ENCODE peak calls at places on chromosomes 13 and 19, in five cellular contexts. G is AG09309; B is vagina; A is activated CD8-positive, alpha-beta memory T cell treated with anti-CD3 and anti-CD28 coated beads for 4 hours; E is naive thymus-derived CD4-positive, alpha-beta T cell. N is an unnamed sample.

GRCh38 chr13:29774830-29775229 is 75.6 kb downstream of the UBL3 start:
- DNase-seq in G (no peak), B (no peak), A (no peak), E (no peak), N (no peak)

GRCh38 chr19:13212759-13213330 is 62.6 kb downstream of the IER2 start:
- DNase-seq in G (no peak), B (no peak), A (peak), E (peak), N (peak)

GRCh38 chr19:15433519-15434069 is 14.8 kb upstream of the AKAP8L start:
- DNase-seq in G (no peak), B (no peak), A (no peak), E (no peak), N (no peak)

GRCh38 chr19:2775556-2776430 is 7.3 kb downstream of the SGTA start:
- DNase-seq in G (no peak), B (no peak), A (peak), E (peak), N (peak)

GRCh38 chr19:12834976-12835757 is 788 bp upstream of the RTBDN start:
- DNase-seq in G (no peak), B (no peak), A (no peak), E (no peak), N (no peak)

GRCh38 chr19:17915940-17916593 is 16.7 kb upstream of the CCDC124 start:
- DNase-seq in G (no peak), B (no peak), A (no peak), E (no peak), N (no peak)

GRCh38 chr19:11506101-11506555 is 489 bp upstream of the ZNF653 start:
- DNase-seq in G (no peak), B (no peak), A (no peak), E (no peak), N (no peak)

GRCh38 chr13:26614721-26615120 is 57.2 kb downstream of the WASF3 start:
- DNase-seq in G (no peak), B (no peak), A (no peak), E (no peak), N (no peak)

N was measured in left lung.